ENCODE peak calls at places on chromosomes 13 and 19, in seven cellular contexts. N, T, M, E, J, H and B are unnamed samples.

GRCh38 chr13:76939215-76939614 is 9.1 kb upstream of the ACOD1 start:
- DNase-seq in E (no peak), N (no peak), H (no peak), J (no peak), M (no peak), T (no peak), B (no peak)

GRCh38 chr13:114161644-114162532 is 17.2 kb upstream of the CFAP97D2 start:
- DNase-seq in J (no peak), T (no peak), H (no peak), N (peak), E (no peak), M (no peak), B (no peak)

GRCh38 chr13:52454459-52454824 is 836 bp upstream of the CKAP2 start:
- DNase-seq in T (no peak), N (no peak), J (peak), H (no peak), E (peak), M (no peak), B (peak)

GRCh38 chr19:42529248-42529764 is 1.0 kb upstream of the CEACAM1 start:
- DNase-seq in H (peak), J (peak), T (peak), N (peak), M (no peak), E (peak), B (peak)

GRCh38 chr19:28737021-28737525 is 475.9 kb downstream of the UQCRFS1 start:
- DNase-seq in E (peak), N (no peak), J (no peak), M (no peak), T (no peak), H (no peak), B (peak)

GRCh38 chr19:39372047-39372802 is 18.7 kb downstream of the PAF1 start:
- DNase-seq in N (no peak), J (no peak), T (no peak), H (no peak), M (peak), E (no peak), B (no peak)

GRCh38 chr13:88617176-88617575 is 946.0 kb downstream of the SLITRK5 start:
- DNase-seq in E (no peak), H (no peak), T (no peak), J (no peak), M (no peak), N (no peak), B (no peak)

GRCh38 chr13:24168392-24168750 is 7.9 kb downstream of the SPATA13 start:
- DNase-seq in M (no peak), H (no peak), J (no peak), N (no peak), T (no peak), E (no peak), B (no peak)

GRCh38 chr13:75345191-75345590 is 136.8 kb downstream of the TBC1D4 start:
- DNase-seq in E (no peak), J (no peak), N (no peak), T (no peak), M (no peak), H (no peak), B (no peak)

GRCh38 chr19:18848860-18849661 is 17.3 kb downstream of the UPF1 start:
- DNase-seq in N (no peak), E (peak), H (no peak), M (peak), J (no peak), T (no peak), B (no peak)

GRCh38 chr19:611506-611869 is 21.8 kb downstream of the HCN2 start:
- DNase-seq in E (peak), H (peak), J (no peak), N (no peak), T (peak), M (no peak), B (no peak)

GRCh38 chr19:41934849-41935374 is 6.7 kb upstream of the ERFL start:
- DNase-seq in T (peak), N (peak), H (peak), J (peak), M (no peak), E (peak), B (peak)

GRCh38 chr13:21749410-21749809 is 78.5 kb downstream of the FGF9 start:
- DNase-seq in N (no peak), E (no peak), H (no peak), M (no peak), J (no peak), T (no peak), B (no peak)

GRCh38 chr19:55308281-55308680 is 16.9 kb downstream of the TMEM150B start:
- DNase-seq in E (peak), T (no peak), H (no peak), N (no peak), M (no peak), J (no peak), B (no peak)